ENCODE peak calls at places on chromosome 21, in ten cellular contexts. F, B, Q, O, T, E, L, U, K and J are unnamed samples.

GRCh38 chr21:15793547-15794235 is 63.9 kb downstream of the USP25 start:
- DNase-seq in U (no peak), T (no peak), K (no peak), F (no peak), O (no peak), B (no peak), Q (no peak), E (no peak), L (no peak), J (no peak)

GRCh38 chr21:45306453-45306831 is 18.7 kb upstream of the POFUT2 start:
- DNase-seq in E (no peak), F (no peak), K (no peak), O (no peak), U (no peak), Q (no peak), T (no peak), L (no peak), B (no peak), J (no peak)

GRCh38 chr21:33374080-33374873 is 28.9 kb upstream of the IFNGR2 start:
- DNase-seq in L (peak), Q (peak), O (peak), F (peak), B (peak), T (peak), E (peak), U (peak), K (peak), J (peak)

GRCh38 chr21:36349315-36349714 is 29.3 kb downstream of the MORC3 start:
- DNase-seq in L (no peak), E (no peak), U (no peak), F (no peak), O (no peak), K (no peak), T (no peak), Q (no peak), B (no peak), J (no peak)

GRCh38 chr21:25370311-25370744 is 237.0 kb downstream of the MRPL39 start:
- DNase-seq in L (no peak), Q (no peak), E (no peak), U (peak), O (no peak), K (no peak), F (no peak), B (no peak), T (no peak), J (no peak)

GRCh38 chr21:31133243-31133830 is 95.1 kb upstream of the KRTAP19-8 start:
- DNase-seq in O (no peak), T (no peak), K (no peak), U (no peak), F (no peak), B (no peak), E (peak), L (no peak), Q (no peak), J (no peak)

GRCh38 chr21:45768741-45769049 is 125.2 kb downstream of the PCBP3 start:
- DNase-seq in F (no peak), T (no peak), B (no peak), U (no peak), L (no peak), Q (no peak), O (no peak), K (no peak), E (no peak), J (no peak)

GRCh38 chr21:45336535-45336810 is 48.8 kb upstream of the POFUT2 start:
- DNase-seq in L (no peak), O (no peak), T (no peak), E (no peak), U (no peak), K (no peak), F (no peak), Q (no peak), B (no peak), J (no peak)

GRCh38 chr21:31193761-31194160 is 150.3 kb downstream of the TIAM1 start:
- DNase-seq in Q (no peak), U (no peak), E (no peak), K (no peak), O (no peak), F (no peak), B (no peak), T (no peak), L (no peak), J (no peak)

GRCh38 chr21:42839271-42840231 is 39.8 kb downstream of the WDR4 start:
- DNase-seq in U (no peak), K (no peak), O (no peak), T (no peak), B (no peak), L (no peak), E (no peak), F (peak), Q (no peak), J (no peak)